ENCODE peak calls at places on chromosomes 12 and 14, in eight cellular contexts. T, X, M, Q, P, K, C and F are unnamed samples.

GRCh38 chr14:66403183-66403582 is 83.0 kb upstream of the CCDC196 start:
- ATAC-seq in C (no peak), P (no peak), M (no peak), T (no peak), K (peak), Q (no peak), X (peak), F (no peak)

GRCh38 chr12:737117-737739 is 15.2 kb upstream of the WNK1 start:
- ATAC-seq in Q (no peak), X (peak), M (no peak), T (peak), C (no peak), K (peak), P (no peak), F (no peak)

GRCh38 chr12:91947459-91947858 is 198.2 kb downstream of the BTG1 start:
- ATAC-seq in C (peak), Q (no peak), K (no peak), T (no peak), M (peak), P (peak), X (no peak), F (peak)

GRCh38 chr12:123597100-123597499 is 4.8 kb upstream of the DDX55 start:
- ATAC-seq in T (no peak), Q (no peak), C (no peak), P (no peak), K (no peak), M (no peak), X (no peak), F (no peak)

GRCh38 chr12:728781-729180 is 23.6 kb upstream of the WNK1 start:
- ATAC-seq in M (no peak), C (peak), Q (no peak), P (peak), X (no peak), T (no peak), K (no peak), F (peak)

GRCh38 chr14:81509838-81510452 is 23.7 kb downstream of the SEL1L start:
- ATAC-seq in K (peak), T (peak), M (no peak), C (no peak), Q (no peak), X (peak), P (no peak), F (no peak)

GRCh38 chr12:120468271-120468845 is 1.2 kb downstream of the SRSF9 start:
- ATAC-seq in C (no peak), M (peak), K (peak), X (peak), T (peak), Q (peak), P (no peak), F (peak)

GRCh38 chr12:14868916-14869315 is 16.7 kb downstream of the MGP start:
- ATAC-seq in P (no peak), Q (no peak), X (no peak), M (no peak), C (no peak), T (no peak), K (no peak), F (no peak)

GRCh38 chr14:91891721-91892220 is 24.4 kb upstream of the TC2N start:
- ATAC-seq in Q (no peak), K (peak), X (peak), T (peak), C (no peak), M (no peak), P (no peak), F (no peak)

GRCh38 chr12:6644257-6644596 is 3.0 kb downstream of the ACRBP start:
- ATAC-seq in X (peak), Q (no peak), K (peak), T (peak), M (peak), P (no peak), C (peak), F (no peak)

GRCh38 chr12:63222582-63222981 is 71.6 kb upstream of the AVPR1A start:
- ATAC-seq in T (no peak), K (no peak), X (no peak), P (no peak), C (no peak), Q (no peak), M (no peak), F (no peak)

GRCh38 chr12:132356686-132357622 is 27.6 kb upstream of the GALNT9 start:
- ATAC-seq in P (peak), T (no peak), C (no peak), Q (peak), X (peak), K (peak), M (no peak), F (no peak)

GRCh38 chr14:72699433-72699832 is 194.5 kb downstream of the DPF3 start:
- ATAC-seq in M (no peak), T (no peak), K (no peak), P (no peak), X (no peak), Q (no peak), C (no peak), F (peak)

GRCh38 chr12:100229036-100229635 is 28.5 kb downstream of the ACTR6 start:
- ATAC-seq in M (peak), K (no peak), P (no peak), C (no peak), T (no peak), Q (no peak), X (no peak), F (no peak)

GRCh38 chr14:21509432-21510143 is 1.6 kb downstream of the METTL3 start:
- ATAC-seq in Q (no peak), C (no peak), P (no peak), T (no peak), X (no peak), M (no peak), K (no peak), F (no peak)

GRCh38 chr12:94141004-94141764 is 7.2 kb upstream of the PLXNC1 start:
- ATAC-seq in C (no peak), M (peak), K (no peak), X (peak), P (no peak), T (no peak), Q (no peak), F (no peak)

GRCh38 chr12:31732926-31733548 is 4.2 kb upstream of the AMN1 start:
- ATAC-seq in M (peak), Q (peak), C (no peak), P (peak), K (peak), T (no peak), X (no peak), F (peak)

GRCh38 chr14:61925043-61925442 is 162.8 kb downstream of the SNAPC1 start:
- ATAC-seq in T (no peak), C (no peak), X (no peak), M (no peak), K (no peak), Q (no peak), P (no peak), F (no peak)